ENCODE peak calls at places on chromosomes 6 and 20, in four cellular contexts. B is CD4-positive, alpha-beta T cell; H is lower lobe of right lung; G is CD8-positive, alpha-beta memory T cell. V is an unnamed sample.
A peak's percentile ranks its signal among the peaks of the same experiment; 100 is the strongest.

GRCh38 chr6:108651781-108652227 is 91.1 kb downstream of the FOXO3 start:
- DNase-seq in B (no peak), H (no peak), G (no peak), V (no peak)

GRCh38 chr6:34315780-34316179 is 67.0 kb upstream of the SMIM29 start:
- DNase-seq in B (no peak), H (no peak), G (no peak), V (no peak)

GRCh38 chr6:128390168-128390567 is 130.2 kb downstream of the PTPRK start:
- DNase-seq in B (no peak), H (no peak), G (no peak), V (no peak)

GRCh38 chr20:50101281-50101680 is 11.7 kb downstream of the UBE2V1 start:
- DNase-seq in B (no peak), H (no peak), G (no peak), V (no peak)

GRCh38 chr6:125888989-125889656 is 67.4 kb upstream of the HINT3 start:
- DNase-seq in B (no peak), H (no peak), G (no peak), V (no peak)

GRCh38 chr6:154476494-154476893 is 34.0 kb downstream of the CNKSR3 start:
- DNase-seq in B (no peak), H (no peak), G (no peak), V (no peak)

GRCh38 chr6:34248198-34248726 is 544 bp downstream of the SMIM29 start:
- DNase-seq in B (peak; percentile 27), H (peak; percentile 83), G (peak; percentile 46), V (no peak)

GRCh38 chr6:111653434-111653833 is 47.8 kb upstream of the TRAF3IP2 start:
- DNase-seq in B (no peak), H (no peak), G (no peak), V (no peak)

GRCh38 chr6:111482236-111482958 is 621 bp downstream of the REV3L start:
- DNase-seq in B (peak; percentile 42), H (peak; percentile 66), G (peak; percentile 42), V (peak; percentile 27)

GRCh38 chr6:146813554-146813953 is 214.8 kb downstream of the ADGB start:
- DNase-seq in B (no peak), H (no peak), G (no peak), V (no peak)

GRCh38 chr20:396619-397431 is 11.3 kb upstream of the RBCK1 start:
- DNase-seq in B (no peak), H (no peak), G (no peak), V (no peak)

GRCh38 chr6:101085327-101085726 is 204.2 kb upstream of the ASCC3 start:
- DNase-seq in B (no peak), H (no peak), G (no peak), V (no peak)

GRCh38 chr20:45061244-45061643 is 39.7 kb downstream of the KCNS1 start:
- DNase-seq in B (no peak), H (no peak), G (no peak), V (no peak)

GRCh38 chr6:10429638-10430427 is 15.0 kb upstream of the TFAP2A start:
- DNase-seq in B (no peak), H (no peak), G (no peak), V (no peak)

GRCh38 chr20:19327401-19327800 is 115.0 kb downstream of the SLC24A3 start:
- DNase-seq in B (no peak), H (no peak), G (no peak), V (no peak)

GRCh38 chr6:116462516-116462915 is 1.3 kb downstream of the CALHM6 start:
- DNase-seq in B (no peak), H (no peak), G (no peak), V (no peak)

GRCh38 chr20:51833326-51833725 is 31.0 kb upstream of the SALL4 start:
- DNase-seq in B (no peak), H (no peak), G (no peak), V (no peak)

GRCh38 chr20:62726716-62727583 is 18.3 kb downstream of the NTSR1 start:
- DNase-seq in B (no peak), H (peak; percentile 40), G (no peak), V (no peak)

GRCh38 chr6:8085053-8085511 is 17.3 kb downstream of the EEF1E1 start:
- DNase-seq in B (no peak), H (no peak), G (no peak), V (no peak)

GRCh38 chr20:4091332-4092135 is 76.2 kb upstream of the RNF24 start:
- DNase-seq in B (peak; percentile 26), H (peak; percentile 77), G (peak; percentile 15), V (peak; percentile 18)

GRCh38 chr6:53691252-53691651 is 25.7 kb upstream of the KLHL31 start:
- DNase-seq in B (no peak), H (no peak), G (no peak), V (no peak)

GRCh38 chr6:39901116-39901655 is 33.1 kb downstream of the MOCS1 start:
- DNase-seq in B (no peak), H (no peak), G (no peak), V (no peak)

GRCh38 chr6:13935190-13935880 is 10.6 kb downstream of the RNF182 start:
- DNase-seq in B (no peak), H (no peak), G (no peak), V (no peak)

GRCh38 chr6:149863846-149864577 is at the start of gene LRP11:
- DNase-seq in B (peak; percentile 80), H (peak; percentile 89), G (peak; percentile 72), V (peak; percentile 79)

GRCh38 chr6:52635049-52635577 is 35.8 kb upstream of the TMEM14A start:
- DNase-seq in B (no peak), H (no peak), G (no peak), V (no peak)

GRCh38 chr20:14148042-14148441 is 152.7 kb downstream of the MACROD2 start:
- DNase-seq in B (no peak), H (no peak), G (no peak), V (no peak)

GRCh38 chr20:38357653-38358207 is 11.4 kb downstream of the LBP start:
- DNase-seq in B (no peak), H (no peak), G (no peak), V (no peak)

GRCh38 chr20:24102749-24103148 is 114.2 kb upstream of the GGTLC1 start:
- DNase-seq in B (no peak), H (no peak), G (no peak), V (no peak)

GRCh38 chr20:57877131-57877784 is 167.4 kb upstream of the PMEPA1 start:
- DNase-seq in B (no peak), H (no peak), G (no peak), V (no peak)

GRCh38 chr6:16196958-16197576 is 41.3 kb upstream of the GMPR start:
- DNase-seq in B (no peak), H (no peak), G (no peak), V (no peak)
- H3K9me3 ChIP-seq in B (no peaks in the 10 kb centered on the region), H (no peaks in the 10 kb centered on the region), G (no peaks in the 10 kb centered on the region), V (no peaks in the 10 kb centered on the region)

GRCh38 chr20:7025635-7026034 is 258.1 kb downstream of the BMP2 start:
- DNase-seq in B (no peak), H (no peak), G (no peak), V (no peak)

DNA sequence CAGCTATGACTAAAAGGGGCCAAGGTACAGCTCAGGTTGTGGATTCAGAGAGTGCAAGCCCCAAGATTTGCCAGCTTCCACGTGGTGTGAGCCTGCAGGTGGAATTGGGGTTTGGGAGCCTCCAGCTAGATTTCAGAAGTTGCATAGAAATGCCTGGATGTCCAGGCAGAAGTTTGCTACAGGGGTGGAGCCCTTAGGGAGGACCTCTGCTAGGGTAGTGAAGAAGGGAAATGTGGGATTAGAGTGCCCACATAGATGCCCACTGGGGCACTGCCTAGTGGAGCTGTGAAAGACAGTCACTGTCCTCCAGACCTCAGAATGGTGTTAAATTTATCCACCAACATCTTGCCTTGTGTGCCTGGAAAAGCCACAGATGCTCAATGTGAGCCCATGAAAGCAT is 255.1 kb downstream of the BMP2 start:
- DNase-seq in B (no peak), H (no peak), G (no peak), V (no peak)
- H3K9me3 ChIP-seq in B (peaks cover 6% of the 10 kb centered on the region), H (no peaks in the 10 kb centered on the region), G (no peaks in the 10 kb centered on the region), V (no peaks in the 10 kb centered on the region)

GRCh38 chr6:23329091-23329490 is 759.7 kb downstream of the HDGFL1 start:
- DNase-seq in B (no peak), H (no peak), G (no peak), V (no peak)
- H3K9me3 ChIP-seq in B (no peaks in the 10 kb centered on the region), H (peaks cover 3% of the 10 kb centered on the region), G (no peaks in the 10 kb centered on the region), V (no peaks in the 10 kb centered on the region)

GRCh38 chr20:25856256-25856884 is 159.7 kb upstream of the ZNF337 start:
- DNase-seq in B (no peak), H (peak; percentile 39), G (no peak), V (no peak)

GRCh38 chr20:25863536-25864325 is 167.1 kb upstream of the ZNF337 start:
- DNase-seq in B (no peak), H (peak; percentile 52), G (no peak), V (no peak)

GRCh38 chr20:25858495-25859425 is 162.1 kb upstream of the ZNF337 start:
- DNase-seq in B (no peak), H (no peak), G (no peak), V (no peak)

GRCh38 chr20:25860531-25861150 is 164.0 kb upstream of the ZNF337 start:
- DNase-seq in B (no peak), H (peak; percentile 42), G (no peak), V (no peak)

GRCh38 chr20:25859649-25860530 is 163.2 kb upstream of the ZNF337 start:
- DNase-seq in B (peak; percentile 82), H (peak; percentile 82), G (peak; percentile 73), V (peak; percentile 74)
- H3K9me3 ChIP-seq in B (no peaks in the 10 kb centered on the region), H (no peaks in the 10 kb centered on the region), G (no peaks in the 10 kb centered on the region), V (no peaks in the 10 kb centered on the region)

GRCh38 chr6:158014505-158015187 is 33.0 kb downstream of the SYNJ2 start:
- DNase-seq in B (no peak), H (peak; percentile 29), G (no peak), V (no peak)
- H3K9me3 ChIP-seq in B (no peaks in the 10 kb centered on the region), H (no peaks in the 10 kb centered on the region), G (no peaks in the 10 kb centered on the region), V (no peaks in the 10 kb centered on the region)

GRCh38 chr6:42073287-42073686 is 23.0 kb downstream of the TAF8 start:
- DNase-seq in B (no peak), H (no peak), G (no peak), V (no peak)

GRCh38 chr6:42071881-42072583 is 21.7 kb downstream of the TAF8 start:
- DNase-seq in B (no peak), H (no peak), G (no peak), V (no peak)

GRCh38 chr6:42078391-42078790 is 28.1 kb downstream of the TAF8 start:
- DNase-seq in B (no peak), H (no peak), G (no peak), V (no peak)

GRCh38 chr6:42079941-42080464 is 29.7 kb downstream of the TAF8 start:
- DNase-seq in B (no peak), H (no peak), G (no peak), V (no peak)

GRCh38 chr6:42075159-42075838 is 25.0 kb downstream of the TAF8 start:
- DNase-seq in B (peak; percentile 42), H (peak; percentile 84), G (peak; percentile 12), V (peak; percentile 36)
- H3K9me3 ChIP-seq in B (no peaks in the 10 kb centered on the region), H (no peaks in the 10 kb centered on the region), G (no peaks in the 10 kb centered on the region), V (no peaks in the 10 kb centered on the region)

DNA sequence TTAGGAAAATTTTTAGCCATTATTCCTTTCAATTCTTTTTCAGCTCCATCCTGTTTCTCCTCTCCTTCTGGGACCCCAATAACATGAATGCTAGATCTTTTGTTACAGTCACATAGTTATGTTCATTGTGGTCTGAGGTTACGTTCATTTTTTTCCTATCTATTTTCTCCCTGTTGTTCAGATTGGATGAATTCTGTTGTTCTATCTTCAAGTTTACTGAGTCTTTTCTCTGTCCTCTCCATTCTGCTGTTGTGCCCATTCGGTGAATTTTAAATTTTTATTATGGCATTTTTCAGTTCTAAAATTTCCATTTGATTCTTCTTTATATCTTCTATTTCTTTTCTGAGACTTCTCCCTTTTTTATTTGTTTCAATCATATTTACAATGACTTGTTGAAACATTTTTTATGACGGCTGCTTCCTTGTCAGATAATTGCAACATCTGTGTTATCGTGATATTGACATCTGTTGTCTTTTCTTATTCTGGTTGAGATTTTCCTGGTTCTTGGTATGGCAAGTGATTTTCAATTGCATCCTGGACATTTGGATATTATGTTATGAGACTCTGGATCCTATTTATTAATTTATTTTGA is 12.6 kb upstream of the DDR1 start:
- DNase-seq in B (no peak), H (no peak), G (no peak), V (no peak)
- H3K9me3 ChIP-seq in B (peaks cover 10% of the 10 kb centered on the region), H (peaks cover 6% of the 10 kb centered on the region), G (no peaks in the 10 kb centered on the region), V (no peaks in the 10 kb centered on the region)

V was measured in T-helper 17 cell.